ENCODE peak calls at places on chromosome 9, in five cellular contexts. One of them, this sample, is unnamed.

GRCh38 chr9:137065336-137065967 is 4.9 kb downstream of the SAPCD2 start:
- DNase-seq in heart right ventricle: no peak
- DNase-seq in breast epithelium: no peak
- DNase-seq in upper lobe of right lung: no peak
- DNase-seq in tibial artery: no peak
- DNase-seq in this sample: no peak

GRCh38 chr9:19922476-19923118 is 133.8 kb upstream of the SLC24A2 start:
- DNase-seq in heart right ventricle: peak; percentile 29
- DNase-seq in breast epithelium: no peak
- DNase-seq in upper lobe of right lung: no peak
- DNase-seq in tibial artery: no peak
- DNase-seq in this sample: peak; percentile 69

GRCh38 chr9:16716631-16717030 is 153.8 kb downstream of the BNC2 start:
- DNase-seq in heart right ventricle: no peak
- DNase-seq in breast epithelium: no peak
- DNase-seq in upper lobe of right lung: no peak
- DNase-seq in tibial artery: no peak
- DNase-seq in this sample: no peak

GRCh38 chr9:127384901-127385300 is 12.1 kb upstream of the SLC2A8 start:
- DNase-seq in heart right ventricle: no peak
- DNase-seq in breast epithelium: no peak
- DNase-seq in upper lobe of right lung: peak; percentile 40
- DNase-seq in tibial artery: no peak
- DNase-seq in this sample: peak; percentile 5

GRCh38 chr9:114250648-114251047 is 72.2 kb upstream of the ORM1 start:
- DNase-seq in heart right ventricle: peak; percentile 20
- DNase-seq in breast epithelium: no peak
- DNase-seq in upper lobe of right lung: no peak
- DNase-seq in tibial artery: no peak
- DNase-seq in this sample: no peak

GRCh38 chr9:136664799-136665082 is 2.0 kb downstream of the EGFL7 start:
- DNase-seq in heart right ventricle: no peak
- DNase-seq in breast epithelium: no peak
- DNase-seq in upper lobe of right lung: no peak
- DNase-seq in tibial artery: no peak
- DNase-seq in this sample: no peak

GRCh38 chr9:93022066-93022465 is 36.4 kb upstream of the SUSD3 start:
- DNase-seq in heart right ventricle: no peak
- DNase-seq in breast epithelium: no peak
- DNase-seq in upper lobe of right lung: no peak
- DNase-seq in tibial artery: no peak
- DNase-seq in this sample: no peak

GRCh38 chr9:34123682-34124081 is 2.8 kb downstream of the DCAF12 start:
- DNase-seq in heart right ventricle: peak; percentile 22
- DNase-seq in breast epithelium: peak; percentile 27
- DNase-seq in upper lobe of right lung: no peak
- DNase-seq in tibial artery: peak; percentile 61
- DNase-seq in this sample: no peak

GRCh38 chr9:92620870-92621269 is 49.1 kb downstream of the IPPK start:
- DNase-seq in heart right ventricle: no peak
- DNase-seq in breast epithelium: peak; percentile 15
- DNase-seq in upper lobe of right lung: no peak
- DNase-seq in tibial artery: no peak
- DNase-seq in this sample: no peak

GRCh38 chr9:99093492-99093791 is 11.5 kb upstream of the TGFBR1 start:
- DNase-seq in heart right ventricle: no peak
- DNase-seq in breast epithelium: no peak
- DNase-seq in upper lobe of right lung: no peak
- DNase-seq in tibial artery: no peak
- DNase-seq in this sample: no peak

GRCh38 chr9:106143781-106144180 is 449.4 kb downstream of the TMEM38B start:
- DNase-seq in heart right ventricle: no peak
- DNase-seq in breast epithelium: no peak
- DNase-seq in upper lobe of right lung: no peak
- DNase-seq in tibial artery: no peak
- DNase-seq in this sample: no peak

GRCh38 chr9:108580021-108580439 is 275.8 kb downstream of the ACTL7B start:
- DNase-seq in heart right ventricle: no peak
- DNase-seq in breast epithelium: peak; percentile 56
- DNase-seq in upper lobe of right lung: no peak
- DNase-seq in tibial artery: no peak
- DNase-seq in this sample: no peak

GRCh38 chr9:109252291-109252690 is 68.6 kb downstream of the EPB41L4B start:
- DNase-seq in heart right ventricle: no peak
- DNase-seq in breast epithelium: no peak
- DNase-seq in upper lobe of right lung: no peak
- DNase-seq in tibial artery: no peak
- DNase-seq in this sample: no peak

GRCh38 chr9:126158591-126159519 is 167.8 kb upstream of the MVB12B start:
- DNase-seq in heart right ventricle: no peak
- DNase-seq in breast epithelium: no peak
- DNase-seq in upper lobe of right lung: peak; percentile 20
- DNase-seq in tibial artery: no peak
- DNase-seq in this sample: no peak

DNA sequence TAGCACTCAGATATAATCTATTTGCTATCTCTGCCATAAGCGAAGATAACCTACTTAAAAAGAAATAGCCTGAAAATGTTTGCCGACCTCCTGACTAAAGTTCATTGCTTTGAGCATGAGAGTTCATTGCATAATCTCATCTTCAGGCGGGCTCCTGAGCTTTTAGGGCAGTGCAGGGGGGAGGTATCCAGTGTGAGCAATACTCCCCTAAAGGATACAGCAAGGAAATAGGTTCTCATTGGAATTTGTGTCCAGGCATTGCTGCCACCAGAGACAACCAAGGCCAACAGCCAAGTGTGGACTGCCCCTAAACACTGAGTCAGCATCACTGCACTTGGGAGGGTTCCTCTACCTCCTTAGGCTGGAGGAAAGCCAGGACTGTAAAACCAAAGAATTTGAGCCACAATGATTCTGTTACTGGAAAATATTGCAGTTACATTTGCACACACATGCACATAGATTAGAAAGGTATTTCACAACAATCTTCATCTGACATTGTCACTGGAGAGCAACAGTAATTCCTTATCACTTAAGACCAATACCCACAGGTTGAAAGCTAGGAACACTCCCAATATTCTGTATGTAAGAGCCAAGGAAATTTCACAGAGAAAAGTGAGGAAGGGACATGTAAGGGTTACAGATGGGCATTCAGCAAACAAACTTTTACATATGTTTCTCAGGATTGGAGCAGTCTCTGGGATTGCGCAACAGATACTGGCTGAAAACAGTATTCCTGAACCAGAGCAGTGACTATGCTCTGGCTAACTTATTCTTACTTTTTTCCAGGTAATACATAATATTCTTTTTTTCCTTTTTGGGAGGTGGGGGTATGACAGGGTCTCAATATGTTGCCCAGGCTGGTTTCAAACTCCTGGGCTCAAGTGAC is 98.6 kb upstream of the TLE1 start:
- DNase-seq in heart right ventricle: no peak
- DNase-seq in breast epithelium: no peak
- DNase-seq in upper lobe of right lung: no peak
- DNase-seq in tibial artery: peak; percentile 55
- DNase-seq in this sample: peak; percentile 28
- TF ChIP-seq CTCF in heart right ventricle: no peak
- TF ChIP-seq CTCF in breast epithelium: no peak
- TF ChIP-seq CTCF in upper lobe of right lung: no peak
- TF ChIP-seq CTCF in tibial artery: no peak
- TF ChIP-seq CTCF in this sample: no peak

GRCh38 chr9:22693151-22693550 is 246.5 kb downstream of the DMRTA1 start:
- DNase-seq in heart right ventricle: no peak
- DNase-seq in breast epithelium: no peak
- DNase-seq in upper lobe of right lung: no peak
- DNase-seq in tibial artery: no peak
- DNase-seq in this sample: no peak
- H3K9me3 ChIP-seq in heart right ventricle: no peaks in the 10 kb centered on the region
- H3K9me3 ChIP-seq in breast epithelium: no peaks in the 10 kb centered on the region
- H3K9me3 ChIP-seq in upper lobe of right lung: no peaks in the 10 kb centered on the region
- H3K9me3 ChIP-seq in tibial artery: no peaks in the 10 kb centered on the region
- H3K9me3 ChIP-seq in this sample: no peaks in the 10 kb centered on the region

DNA sequence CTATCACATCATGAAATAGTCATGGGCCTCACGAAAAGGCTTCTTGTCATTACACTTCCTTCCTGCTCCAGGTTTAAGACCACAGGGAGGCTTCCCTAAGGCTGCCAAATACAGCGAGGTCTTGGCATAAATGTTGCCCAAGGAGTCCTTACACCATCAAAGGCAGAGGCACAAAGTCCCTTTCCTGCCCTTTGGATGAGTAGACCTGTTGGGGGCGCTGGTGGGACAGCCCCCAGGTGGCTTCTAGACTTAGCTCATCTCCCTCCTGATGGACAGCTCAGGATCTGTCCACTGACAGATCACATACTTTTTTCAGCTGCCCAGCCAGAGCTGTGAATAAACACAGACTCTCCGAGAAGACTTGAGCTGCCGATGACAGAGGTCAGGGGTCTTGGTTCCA is 15.5 kb upstream of the MEGF9 start:
- DNase-seq in heart right ventricle: no peak
- DNase-seq in breast epithelium: no peak
- DNase-seq in upper lobe of right lung: no peak
- DNase-seq in tibial artery: no peak
- DNase-seq in this sample: no peak
- TF ChIP-seq CTCF in heart right ventricle: peak; percentile 27
- TF ChIP-seq CTCF in breast epithelium: no peak
- TF ChIP-seq CTCF in upper lobe of right lung: peak; percentile 19
- TF ChIP-seq CTCF in tibial artery: no peak
- TF ChIP-seq CTCF in this sample: no peak

GRCh38 chr9:96758845-96759673 is 18.8 kb downstream of the ZNF510 start:
- DNase-seq in heart right ventricle: no peak
- DNase-seq in breast epithelium: no peak
- DNase-seq in upper lobe of right lung: no peak
- DNase-seq in tibial artery: no peak
- DNase-seq in this sample: no peak
- H3K9me3 ChIP-seq in heart right ventricle: no peaks in the 10 kb centered on the region
- H3K9me3 ChIP-seq in breast epithelium: peaks cover 96% of the 10 kb centered on the region
- H3K9me3 ChIP-seq in upper lobe of right lung: peaks cover 99% of the 10 kb centered on the region
- H3K9me3 ChIP-seq in tibial artery: peaks cover 99% of the 10 kb centered on the region
- H3K9me3 ChIP-seq in this sample: peaks cover 99% of the 10 kb centered on the region

This sample was measured in uterus.